ENCODE peak calls at places on chromosomes 2 and 18, in seven cellular contexts. One of them, this sample, is unnamed.

GRCh38 chr2:38484957-38485356 is 107.9 kb upstream of the ATL2 start:
- DNase-seq in endothelial cell of umbilical vein: no peak
- DNase-seq in adrenal gland: no peak
- DNase-seq in transverse colon: no peak
- DNase-seq in suprapubic skin: no peak
- DNase-seq in IMR-90: no peak
- DNase-seq in K562: no peak
- DNase-seq in this sample: no peak

GRCh38 chr18:10025756-10026290 is 112.0 kb downstream of the VAPA start:
- DNase-seq in suprapubic skin: peak
- DNase-seq in transverse colon: no peak
- DNase-seq in K562: no peak
- DNase-seq in adrenal gland: no peak
- DNase-seq in endothelial cell of umbilical vein: no peak
- DNase-seq in IMR-90: no peak
- DNase-seq in this sample: no peak

GRCh38 chr2:9954136-9954535 is 2.6 kb downstream of the GRHL1 start:
- DNase-seq in transverse colon: no peak
- DNase-seq in suprapubic skin: no peak
- DNase-seq in K562: no peak
- DNase-seq in IMR-90: no peak
- DNase-seq in adrenal gland: no peak
- DNase-seq in endothelial cell of umbilical vein: no peak
- DNase-seq in this sample: no peak

GRCh38 chr2:27427863-27428212 is 593 bp upstream of the NRBP1 start:
- DNase-seq in IMR-90: no peak
- DNase-seq in K562: no peak
- DNase-seq in adrenal gland: no peak
- DNase-seq in endothelial cell of umbilical vein: no peak
- DNase-seq in transverse colon: no peak
- DNase-seq in suprapubic skin: no peak
- DNase-seq in this sample: no peak

GRCh38 chr2:1676913-1677832 is 67.1 kb downstream of the PXDN start:
- DNase-seq in adrenal gland: no peak
- DNase-seq in K562: no peak
- DNase-seq in IMR-90: no peak
- DNase-seq in suprapubic skin: peak
- DNase-seq in endothelial cell of umbilical vein: no peak
- DNase-seq in transverse colon: no peak
- DNase-seq in this sample: no peak

GRCh38 chr2:17231425-17231965 is 286.7 kb downstream of the RAD51AP2 start:
- DNase-seq in transverse colon: no peak
- DNase-seq in endothelial cell of umbilical vein: no peak
- DNase-seq in IMR-90: no peak
- DNase-seq in K562: no peak
- DNase-seq in adrenal gland: no peak
- DNase-seq in suprapubic skin: no peak
- DNase-seq in this sample: peak

GRCh38 chr18:78506031-78506461 is 473.6 kb upstream of the SALL3 start:
- DNase-seq in endothelial cell of umbilical vein: no peak
- DNase-seq in transverse colon: no peak
- DNase-seq in suprapubic skin: no peak
- DNase-seq in adrenal gland: no peak
- DNase-seq in K562: no peak
- DNase-seq in IMR-90: no peak
- DNase-seq in this sample: no peak

GRCh38 chr2:222582931-222583330 is 73.0 kb downstream of the FARSB start:
- DNase-seq in IMR-90: no peak
- DNase-seq in K562: no peak
- DNase-seq in transverse colon: no peak
- DNase-seq in endothelial cell of umbilical vein: no peak
- DNase-seq in suprapubic skin: no peak
- DNase-seq in adrenal gland: no peak
- DNase-seq in this sample: peak

GRCh38 chr2:156333274-156333950 is 891 bp upstream of the NR4A2 start:
- DNase-seq in adrenal gland: no peak
- DNase-seq in K562: peak
- DNase-seq in IMR-90: no peak
- DNase-seq in endothelial cell of umbilical vein: no peak
- DNase-seq in suprapubic skin: no peak
- DNase-seq in transverse colon: no peak
- DNase-seq in this sample: peak

GRCh38 chr2:102703748-102704147 is 58.1 kb upstream of the TMEM182 start:
- DNase-seq in adrenal gland: no peak
- DNase-seq in endothelial cell of umbilical vein: peak
- DNase-seq in suprapubic skin: no peak
- DNase-seq in IMR-90: peak
- DNase-seq in transverse colon: peak
- DNase-seq in K562: peak
- DNase-seq in this sample: peak

GRCh38 chr2:227370791-227371312 is 8.3 kb downstream of the TM4SF20 start:
- DNase-seq in endothelial cell of umbilical vein: no peak
- DNase-seq in adrenal gland: peak
- DNase-seq in transverse colon: no peak
- DNase-seq in suprapubic skin: no peak
- DNase-seq in K562: no peak
- DNase-seq in IMR-90: peak
- DNase-seq in this sample: no peak

GRCh38 chr2:105324732-105325131 is 4.8 kb downstream of the TGFBRAP1 start:
- DNase-seq in K562: no peak
- DNase-seq in adrenal gland: no peak
- DNase-seq in transverse colon: no peak
- DNase-seq in endothelial cell of umbilical vein: peak
- DNase-seq in suprapubic skin: no peak
- DNase-seq in IMR-90: peak
- DNase-seq in this sample: no peak

GRCh38 chr18:73120626-73121025 is 252.8 kb upstream of the NETO1 start:
- DNase-seq in K562: no peak
- DNase-seq in endothelial cell of umbilical vein: no peak
- DNase-seq in transverse colon: no peak
- DNase-seq in suprapubic skin: no peak
- DNase-seq in IMR-90: no peak
- DNase-seq in adrenal gland: no peak
- DNase-seq in this sample: no peak

GRCh38 chr2:59458862-59459261 is 1094.6 kb downstream of the BCL11A start:
- DNase-seq in IMR-90: no peak
- DNase-seq in transverse colon: no peak
- DNase-seq in suprapubic skin: no peak
- DNase-seq in adrenal gland: no peak
- DNase-seq in endothelial cell of umbilical vein: no peak
- DNase-seq in K562: no peak
- DNase-seq in this sample: no peak

GRCh38 chr2:96618599-96619283 is 19.4 kb downstream of the KANSL3 start:
- DNase-seq in adrenal gland: no peak
- DNase-seq in suprapubic skin: no peak
- DNase-seq in IMR-90: peak
- DNase-seq in K562: no peak
- DNase-seq in endothelial cell of umbilical vein: no peak
- DNase-seq in transverse colon: no peak
- DNase-seq in this sample: no peak

GRCh38 chr2:178074123-178075005 is 1.8 kb upstream of the PDE11A start:
- DNase-seq in suprapubic skin: no peak
- DNase-seq in K562: peak
- DNase-seq in adrenal gland: no peak
- DNase-seq in IMR-90: no peak
- DNase-seq in transverse colon: no peak
- DNase-seq in endothelial cell of umbilical vein: peak
- DNase-seq in this sample: peak

GRCh38 chr18:32552421-32553030 is 81.8 kb upstream of the GAREM1 start:
- DNase-seq in transverse colon: peak
- DNase-seq in adrenal gland: peak
- DNase-seq in K562: peak
- DNase-seq in suprapubic skin: no peak
- DNase-seq in IMR-90: peak
- DNase-seq in endothelial cell of umbilical vein: peak
- DNase-seq in this sample: peak

GRCh38 chr2:15941483-15941853 is 1.1 kb downstream of the MYCN start:
- DNase-seq in suprapubic skin: no peak
- DNase-seq in adrenal gland: peak
- DNase-seq in IMR-90: no peak
- DNase-seq in endothelial cell of umbilical vein: no peak
- DNase-seq in K562: no peak
- DNase-seq in transverse colon: no peak
- DNase-seq in this sample: no peak

GRCh38 chr2:57890462-57890861 is 156.1 kb upstream of the VRK2 start:
- DNase-seq in K562: no peak
- DNase-seq in endothelial cell of umbilical vein: no peak
- DNase-seq in suprapubic skin: no peak
- DNase-seq in adrenal gland: no peak
- DNase-seq in IMR-90: peak
- DNase-seq in transverse colon: no peak
- DNase-seq in this sample: no peak

GRCh38 chr2:23620841-23621341 is 235.9 kb downstream of the KLHL29 start:
- DNase-seq in suprapubic skin: no peak
- DNase-seq in adrenal gland: peak
- DNase-seq in K562: no peak
- DNase-seq in IMR-90: peak
- DNase-seq in transverse colon: peak
- DNase-seq in endothelial cell of umbilical vein: no peak
- DNase-seq in this sample: no peak

GRCh38 chr18:57586243-57587049 is at the start of gene FECH:
- DNase-seq in endothelial cell of umbilical vein: peak
- DNase-seq in IMR-90: peak
- DNase-seq in suprapubic skin: peak
- DNase-seq in adrenal gland: peak
- DNase-seq in transverse colon: peak
- DNase-seq in K562: peak
- DNase-seq in this sample: peak
- TF ChIP-seq POLR2A in endothelial cell of umbilical vein: peak
- TF ChIP-seq POLR2A in IMR-90: peak
- TF ChIP-seq POLR2A in suprapubic skin: no peak
- TF ChIP-seq POLR2A in adrenal gland: peak
- TF ChIP-seq POLR2A in transverse colon: peak
- TF ChIP-seq POLR2A in K562: peak
- TF ChIP-seq POLR2A in this sample: peak

DNA sequence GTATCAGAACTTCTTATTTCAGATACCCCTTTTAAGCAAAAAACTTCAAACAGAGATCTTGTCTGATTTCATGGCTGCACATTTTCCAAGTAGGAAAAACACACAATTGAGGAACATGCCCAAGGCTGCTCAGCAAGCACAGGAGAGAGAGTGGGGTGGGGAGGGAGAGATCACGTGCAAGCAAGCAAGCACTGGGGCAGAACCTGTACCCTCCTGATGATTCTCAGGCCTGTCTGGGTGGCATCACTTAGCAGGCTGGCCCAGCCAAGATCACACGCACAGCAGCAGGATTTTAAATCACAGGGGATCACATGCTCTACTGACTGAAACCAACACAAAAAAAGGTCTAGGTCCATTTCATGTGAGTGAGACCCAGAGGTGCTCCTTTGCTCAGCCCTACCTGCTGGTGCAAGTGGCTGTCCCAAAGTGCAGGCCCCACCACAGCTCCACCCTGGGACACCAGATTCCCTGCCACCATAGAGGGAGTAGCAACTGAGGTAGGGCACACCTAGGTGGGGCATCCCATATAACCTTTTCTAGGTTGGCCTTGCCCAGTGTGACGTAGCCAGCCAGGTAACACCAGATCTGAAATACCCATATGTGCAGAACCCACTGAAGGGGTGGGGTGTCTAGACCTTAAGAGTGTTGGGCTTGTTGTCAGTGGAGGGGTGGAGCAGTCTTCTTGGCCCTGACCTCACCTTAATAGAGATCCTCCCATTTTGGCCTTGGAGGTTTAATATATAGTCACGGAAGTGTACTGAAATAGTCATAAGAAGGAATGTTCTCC is 1.8 kb upstream of the LYPD6B start:
- DNase-seq in IMR-90: no peak
- DNase-seq in suprapubic skin: no peak
- DNase-seq in transverse colon: no peak
- DNase-seq in endothelial cell of umbilical vein: no peak
- DNase-seq in adrenal gland: no peak
- DNase-seq in K562: no peak
- DNase-seq in this sample: no peak
- TF ChIP-seq POLR2A in IMR-90: no peak
- TF ChIP-seq POLR2A in suprapubic skin: no peak
- TF ChIP-seq POLR2A in transverse colon: no peak
- TF ChIP-seq POLR2A in endothelial cell of umbilical vein: no peak
- TF ChIP-seq POLR2A in adrenal gland: no peak
- TF ChIP-seq POLR2A in K562: no peak
- TF ChIP-seq POLR2A in this sample: no peak

DNA sequence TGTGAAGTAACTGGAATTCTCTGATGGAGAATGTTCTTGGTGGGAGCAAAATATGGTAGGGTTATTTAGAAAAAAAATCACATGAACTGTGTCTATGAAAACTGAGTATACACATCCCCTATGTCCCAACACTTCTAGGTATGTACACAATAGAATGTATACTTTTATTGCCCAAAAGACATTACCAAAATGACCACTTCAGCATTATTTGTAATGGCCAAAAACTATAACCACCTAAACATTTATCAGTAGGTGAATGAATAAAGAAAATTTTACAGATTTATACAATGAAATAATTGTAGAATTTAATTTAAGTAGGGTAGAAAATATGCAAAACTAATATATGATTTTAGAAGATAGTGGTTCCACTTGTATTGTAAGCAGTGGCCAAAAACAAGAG is 462.8 kb downstream of the KCNJ3 start:
- DNase-seq in endothelial cell of umbilical vein: no peak
- DNase-seq in IMR-90: no peak
- DNase-seq in K562: no peak
- DNase-seq in adrenal gland: no peak
- DNase-seq in suprapubic skin: no peak
- DNase-seq in transverse colon: no peak
- DNase-seq in this sample: no peak
- TF ChIP-seq POLR2A in endothelial cell of umbilical vein: no peak
- TF ChIP-seq POLR2A in IMR-90: no peak
- TF ChIP-seq POLR2A in K562: no peak
- TF ChIP-seq POLR2A in adrenal gland: no peak
- TF ChIP-seq POLR2A in suprapubic skin: no peak
- TF ChIP-seq POLR2A in transverse colon: no peak
- TF ChIP-seq POLR2A in this sample: no peak

DNA sequence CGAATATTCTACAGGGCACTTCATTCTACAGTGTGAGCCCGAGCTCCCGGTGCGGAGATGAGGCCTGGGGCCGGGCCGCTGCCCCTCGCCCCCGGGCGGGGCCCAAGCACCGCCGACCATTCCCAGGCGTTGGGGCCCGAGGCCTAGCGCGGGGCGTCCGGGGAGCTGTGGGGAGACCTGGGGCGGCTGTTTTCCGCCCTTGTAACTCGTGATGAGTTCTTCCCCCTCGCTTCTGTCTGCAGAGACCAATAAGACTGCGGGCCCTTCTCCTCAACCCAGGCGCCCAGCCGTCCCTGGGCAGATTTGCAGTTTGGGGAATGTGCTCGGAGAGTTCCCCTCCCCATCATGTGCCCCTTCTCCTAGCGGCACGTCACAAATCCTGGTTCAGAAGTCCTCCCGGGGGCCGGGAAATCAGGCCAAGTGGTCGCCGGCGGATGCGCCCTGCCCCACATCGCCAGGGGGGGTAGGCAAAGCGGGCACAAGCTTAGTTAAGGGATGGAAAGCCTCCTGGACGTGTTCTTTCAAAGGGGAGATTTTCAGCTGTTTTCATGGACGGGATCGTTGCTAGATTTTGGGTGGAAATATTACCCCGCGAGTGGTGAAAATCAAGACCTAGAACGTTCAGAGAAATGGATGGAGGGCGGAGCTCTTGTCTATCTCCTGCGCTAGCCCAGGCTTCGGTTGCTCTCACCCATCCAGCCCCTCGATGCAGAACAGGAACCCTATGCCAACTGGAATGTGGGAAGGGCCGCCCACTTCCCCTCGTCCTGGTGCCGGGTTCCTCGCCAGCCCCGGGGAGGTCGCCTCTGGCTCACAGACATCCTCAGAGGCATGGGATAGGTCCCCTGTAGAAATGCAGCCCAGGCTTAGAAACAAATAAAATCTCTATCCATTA is 18.8 kb upstream of the HAAO start:
- DNase-seq in transverse colon: peak
- DNase-seq in IMR-90: peak
- DNase-seq in K562: no peak
- DNase-seq in endothelial cell of umbilical vein: peak
- DNase-seq in adrenal gland: peak
- DNase-seq in suprapubic skin: peak
- DNase-seq in this sample: peak
- TF ChIP-seq POLR2A in transverse colon: no peak
- TF ChIP-seq POLR2A in IMR-90: no peak
- TF ChIP-seq POLR2A in K562: no peak
- TF ChIP-seq POLR2A in endothelial cell of umbilical vein: peak
- TF ChIP-seq POLR2A in adrenal gland: no peak
- TF ChIP-seq POLR2A in suprapubic skin: no peak
- TF ChIP-seq POLR2A in this sample: no peak